ENCODE peak calls at places on chromosomes 13 and 19, in five cellular contexts. T, F, X, Y and N are unnamed samples.

GRCh38 chr19:17863520-17864182 is 3.9 kb downstream of the RPL18A start:
- DNase-seq in Y (no peak), T (no peak), X (no peak), F (no peak), N (no peak)

GRCh38 chr19:5624154-5624663 is 1.3 kb downstream of the SAFB start:
- DNase-seq in X (peak; percentile 71), Y (peak; percentile 75), F (peak; percentile 61), T (peak; percentile 40), N (no peak)

GRCh38 chr19:2584002-2584401 is 108.1 kb downstream of the GADD45B start:
- DNase-seq in Y (no peak), X (no peak), T (no peak), F (no peak), N (no peak)

GRCh38 chr13:95793018-95793555 is 116.1 kb downstream of the DNAJC3 start:
- DNase-seq in X (no peak), Y (no peak), F (no peak), T (no peak), N (no peak)

GRCh38 chr13:47337781-47338507 is 441.1 kb upstream of the HTR2A start:
- DNase-seq in T (peak; percentile 99), Y (peak; percentile 81), X (no peak), F (peak; percentile 90), N (no peak)

GRCh38 chr19:38210458-38210987 is 13.5 kb downstream of the DPF1 start:
- DNase-seq in X (peak; percentile 85), T (peak; percentile 37), F (peak; percentile 28), Y (peak; percentile 69), N (no peak)

GRCh38 chr13:52036037-52036436 is 11.5 kb downstream of the UTP14C start:
- DNase-seq in T (no peak), Y (no peak), F (no peak), X (no peak), N (no peak)

GRCh38 chr13:100513987-100514670 is 74.5 kb downstream of the GGACT start:
- DNase-seq in F (no peak), Y (peak; percentile 32), X (no peak), T (peak; percentile 33), N (no peak)

GRCh38 chr19:15421136-15421535 is 2.3 kb upstream of the AKAP8L start:
- DNase-seq in X (peak; percentile 37), F (peak; percentile 37), T (no peak), Y (no peak), N (no peak)

GRCh38 chr19:49243129-49243528 is 81.9 kb downstream of the SLC6A16 start:
- DNase-seq in T (no peak), F (no peak), Y (no peak), X (no peak), N (no peak)

GRCh38 chr13:42064259-42064658 is 15.8 kb downstream of the DGKH start:
- DNase-seq in X (no peak), Y (peak; percentile 71), F (peak; percentile 94), T (peak; percentile 79), N (no peak)

GRCh38 chr19:19204181-19204580 is 967 bp upstream of the NR2C2AP start:
- DNase-seq in F (no peak), X (no peak), T (no peak), Y (no peak), N (no peak)
- TF ChIP-seq CTCF in F (no peak), X (no peak), T (no peak), Y (no peak), N (no peak)

GRCh38 chr13:74032325-74032724 is 101.9 kb downstream of the KLF12 start:
- DNase-seq in Y (no peak), F (no peak), T (no peak), X (no peak), N (no peak)
- H3K4me3 ChIP-seq in Y (no peak overlapping the region), F (no peak overlapping the region), T (no peak overlapping the region), X (peak overlapping the region; percentile 29), N (no peak overlapping the region)

DNA sequence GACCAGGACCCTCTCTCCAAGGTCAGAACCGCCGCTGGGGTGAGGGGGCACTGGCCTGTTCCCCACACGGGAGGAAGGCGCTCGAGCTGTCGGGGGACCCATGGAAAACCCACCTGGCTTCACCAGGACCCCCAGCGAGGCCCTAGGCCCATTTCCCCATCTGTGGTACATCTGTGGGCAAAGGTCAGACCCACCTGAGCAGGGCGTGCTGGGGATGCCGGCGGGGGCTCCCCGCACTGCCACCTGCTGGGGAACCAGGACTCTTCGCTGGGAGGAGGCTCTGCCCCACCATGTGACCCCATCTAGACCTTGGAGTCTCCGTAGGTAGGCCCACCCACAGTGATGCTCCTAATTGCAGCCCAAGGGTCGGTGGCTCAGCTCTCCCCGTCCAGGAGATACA is 511 bp downstream of the WDR88 start:
- DNase-seq in T (no peak), Y (no peak), X (no peak), F (no peak), N (no peak)
- TF ChIP-seq CTCF in T (peak; percentile 45), Y (peak; percentile 16), X (no peak), F (peak; percentile 19), N (peak; percentile 39)

DNA sequence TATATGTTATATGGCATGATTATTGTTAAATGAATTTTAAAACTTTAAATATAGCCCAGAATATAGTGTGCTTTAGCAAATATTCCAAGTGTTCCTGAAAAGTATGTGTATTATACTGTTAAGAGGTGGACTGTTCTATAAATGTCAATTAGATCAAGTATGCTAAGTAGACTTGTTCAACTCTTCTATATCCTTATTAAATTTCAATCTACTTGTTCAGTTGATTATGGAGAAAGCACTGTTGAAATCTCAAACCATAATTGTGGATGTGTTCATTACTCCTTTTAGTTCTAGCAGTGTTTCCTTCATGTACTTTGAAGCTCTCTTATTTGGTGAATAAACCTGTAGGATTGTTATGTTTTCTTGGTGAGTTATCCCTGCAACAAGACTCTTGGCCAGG is 52.5 kb downstream of the SPACA7 start:
- DNase-seq in T (no peak), X (no peak), F (no peak), Y (no peak), N (no peak)
- H3K4me3 ChIP-seq in T (no peak overlapping the region), X (no peak overlapping the region), F (no peak overlapping the region), Y (no peak overlapping the region), N (no peak overlapping the region)

GRCh38 chr19:12788025-12788681 is 3.1 kb upstream of the JUNB start:
- DNase-seq in T (no peak), F (no peak), X (no peak), Y (no peak), N (no peak)

GRCh38 chr19:12788682-12789097 is 2.6 kb upstream of the JUNB start:
- DNase-seq in F (peak; percentile 75), T (peak; percentile 66), X (peak; percentile 90), Y (peak; percentile 87), N (no peak)

GRCh38 chr19:12789904-12790619 is 1.2 kb upstream of the JUNB start:
- DNase-seq in Y (peak; percentile 99), T (peak; percentile 98), F (peak; percentile 93), X (peak; percentile 98), N (peak; percentile 75)

GRCh38 chr19:12790628-12791344 is 500 bp upstream of the JUNB start:
- DNase-seq in T (no peak), Y (peak; percentile 32), F (no peak), X (no peak), N (no peak)

DNA sequence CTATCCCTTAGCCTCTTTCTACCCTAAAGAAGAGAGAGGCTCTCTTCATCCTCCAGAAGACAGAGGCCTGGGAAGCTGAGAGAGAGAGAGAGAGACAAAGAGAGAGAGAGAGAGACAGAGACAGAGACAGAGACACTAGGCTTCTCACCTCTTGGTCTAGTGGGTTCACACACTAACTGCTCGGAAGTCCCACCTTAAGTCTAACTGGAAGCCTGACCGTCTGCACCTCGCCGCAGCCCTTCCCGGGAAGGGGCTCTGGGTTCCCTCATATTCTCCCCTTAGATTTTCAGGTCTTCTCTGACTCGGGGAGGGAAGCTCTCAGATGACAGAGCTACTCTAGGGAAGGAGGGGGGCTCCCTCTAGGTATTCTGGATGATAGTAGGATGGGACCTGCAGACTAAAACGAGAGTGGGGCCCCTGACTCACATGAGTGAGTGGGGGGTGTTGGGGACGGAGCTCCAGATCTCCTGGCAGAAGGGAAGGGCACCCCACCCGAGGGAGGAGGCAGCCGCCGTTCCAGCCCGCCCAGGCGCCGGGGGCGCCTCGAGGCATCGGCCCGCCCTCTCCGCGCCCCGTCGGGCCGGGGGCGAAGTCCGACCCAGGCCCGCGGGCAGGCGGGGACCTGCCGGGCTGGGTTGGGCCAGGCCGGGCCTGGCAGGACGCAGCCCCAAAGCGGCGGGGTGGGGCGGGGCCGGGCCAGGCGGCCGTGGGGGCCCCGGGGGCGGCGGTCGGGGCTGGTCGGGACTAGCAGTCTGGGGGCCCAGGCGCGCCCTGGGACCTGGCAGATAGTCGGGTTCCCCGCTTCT is 2.0 kb upstream of the JUNB start:
- DNase-seq in T (peak; percentile 50), F (peak; percentile 18), X (no peak), Y (peak; percentile 49), N (no peak)
- TF ChIP-seq CTCF in T (no peak), F (no peak), X (no peak), Y (no peak), N (no peak)

GRCh38 chr19:46620267-46620666 is 4.6 kb downstream of the PTGIR start:
- DNase-seq in T (no peak), Y (no peak), X (peak; percentile 3), F (no peak), N (no peak)
- H3K4me3 ChIP-seq in T (no peak overlapping the region), Y (no peak overlapping the region), X (no peak overlapping the region), F (no peak overlapping the region), N (no peak overlapping the region)

DNA sequence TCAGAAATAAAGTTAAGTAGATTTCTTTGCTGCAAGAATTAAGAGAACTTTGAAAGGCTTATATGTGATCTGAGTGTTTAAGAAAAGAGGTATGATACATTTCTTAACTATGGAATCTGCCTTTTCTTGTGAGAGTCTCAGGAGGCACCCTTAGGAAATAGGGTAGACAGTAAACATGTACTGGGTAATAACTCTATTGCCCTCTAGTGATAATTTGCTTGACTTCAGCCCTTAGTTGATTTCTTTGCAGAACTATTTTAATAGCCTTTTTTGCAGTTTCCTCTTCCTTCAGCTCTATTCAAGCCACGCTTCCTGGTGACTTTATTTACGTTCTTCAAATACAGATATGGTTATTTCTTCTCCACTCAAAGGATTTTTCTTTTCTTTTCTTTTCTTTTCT is 37.0 kb upstream of the CCNA1 start:
- DNase-seq in Y (peak; percentile 72), X (no peak), F (peak; percentile 66), T (peak; percentile 57), N (peak; percentile 20)
- TF ChIP-seq CTCF in Y (peak; percentile 34), X (peak; percentile 22), F (peak; percentile 71), T (peak; percentile 49), N (peak; percentile 62)

DNA sequence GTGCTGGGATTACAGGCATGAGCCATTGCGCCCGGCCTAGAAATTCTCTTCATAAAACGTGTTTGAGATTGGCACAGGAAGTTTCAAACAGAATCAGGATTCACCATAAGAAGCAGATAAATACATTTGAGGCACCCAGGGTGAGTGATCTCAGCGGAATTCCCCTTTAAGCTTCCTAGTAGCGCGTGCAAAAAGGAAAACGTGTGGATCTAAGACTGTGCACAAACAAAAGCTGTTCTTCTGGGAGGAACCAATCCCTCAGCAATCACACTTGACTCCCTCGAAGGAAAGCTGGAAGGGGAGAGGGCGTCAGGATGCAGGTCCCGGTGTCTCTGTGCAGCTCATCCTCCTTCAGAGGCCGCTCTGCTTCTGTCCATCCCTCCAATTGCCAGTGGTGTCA is 15.5 kb downstream of the MCF2L start:
- DNase-seq in F (no peak), T (no peak), X (no peak), Y (no peak), N (no peak)
- H3K4me3 ChIP-seq in F (no peak overlapping the region), T (no peak overlapping the region), X (peak overlapping the region; percentile 11), Y (no peak overlapping the region), N (no peak overlapping the region)